ENCODE peak calls at places on chromosomes 3 and 15, in seven cellular contexts. X is sigmoid colon, V is stomach, Q is transverse colon, N is tibial nerve, O is esophagus squamous epithelium, C is lower leg skin. Z is an unnamed sample.

GRCh38 chr3:1578105-1578833 is 485.4 kb downstream of the CNTN6 start:
- DNase-seq in X (no peak), V (no peak), Q (no peak), N (no peak), O (no peak), C (no peak), Z (no peak)

GRCh38 chr3:168860028-168860427 is 764.3 kb upstream of the GOLIM4 start:
- DNase-seq in X (no peak), V (no peak), Q (no peak), N (no peak), O (no peak), C (no peak), Z (no peak)

GRCh38 chr3:189655617-189656016 is 24.4 kb downstream of the TP63 start:
- DNase-seq in X (no peak), V (no peak), Q (no peak), N (no peak), O (no peak), C (no peak), Z (no peak)

GRCh38 chr3:18355819-18356218 is 69.3 kb downstream of the SATB1 start:
- DNase-seq in X (no peak), V (no peak), Q (no peak), N (no peak), O (no peak), C (no peak), Z (no peak)

GRCh38 chr3:134143828-134144390 is 106.8 kb downstream of the RYK start:
- DNase-seq in X (no peak), V (no peak), Q (no peak), N (no peak), O (no peak), C (no peak), Z (no peak)

GRCh38 chr3:181711325-181712135 is at the start of gene SOX2:
- DNase-seq in X (peak; percentile 79), V (peak; percentile 92), Q (peak; percentile 48), N (peak; percentile 45), O (no peak), C (no peak), Z (peak; percentile 63)

GRCh38 chr3:29145370-29145769 is 135.5 kb upstream of the RBMS3 start:
- DNase-seq in X (no peak), V (no peak), Q (no peak), N (no peak), O (no peak), C (no peak), Z (no peak)

GRCh38 chr15:29765898-29766537 is 56.2 kb downstream of the TJP1 start:
- DNase-seq in X (no peak), V (no peak), Q (no peak), N (no peak), O (no peak), C (no peak), Z (no peak)

GRCh38 chr15:56886450-56886856 is 32.0 kb upstream of the TCF12 start:
- DNase-seq in X (no peak), V (no peak), Q (no peak), N (no peak), O (no peak), C (no peak), Z (no peak)

GRCh38 chr3:15681668-15682067 is 80.1 kb downstream of the BTD start:
- DNase-seq in X (no peak), V (no peak), Q (no peak), N (no peak), O (no peak), C (no peak), Z (no peak)

GRCh38 chr3:19202754-19203153 is 54.4 kb downstream of the KCNH8 start:
- DNase-seq in X (no peak), V (no peak), Q (no peak), N (no peak), O (no peak), C (no peak), Z (no peak)

GRCh38 chr3:39839504-39839903 is 30.1 kb downstream of the MYRIP start:
- DNase-seq in X (no peak), V (no peak), Q (no peak), N (no peak), O (no peak), C (no peak), Z (no peak)

GRCh38 chr15:98745179-98745578 is 96.8 kb downstream of the IGF1R start:
- DNase-seq in X (no peak), V (peak; percentile 37), Q (peak; percentile 63), N (no peak), O (no peak), C (no peak), Z (no peak)

GRCh38 chr3:168049366-168049974 is 46.3 kb downstream of the GOLIM4 start:
- DNase-seq in X (no peak), V (no peak), Q (no peak), N (no peak), O (no peak), C (no peak), Z (no peak)

GRCh38 chr3:53707222-53707621 is 139.0 kb downstream of the CHDH start:
- DNase-seq in X (no peak), V (no peak), Q (no peak), N (no peak), O (no peak), C (no peak), Z (no peak)

GRCh38 chr3:30289751-30290150 is 316.6 kb upstream of the TGFBR2 start:
- DNase-seq in X (no peak), V (no peak), Q (no peak), N (no peak), O (no peak), C (no peak), Z (no peak)

GRCh38 chr15:52796228-52796521 is 6.0 kb upstream of the ONECUT1 start:
- DNase-seq in X (no peak), V (no peak), Q (no peak), N (no peak), O (no peak), C (no peak), Z (no peak)

GRCh38 chr3:156711113-156711512 is 36.7 kb downstream of the TIPARP start:
- DNase-seq in X (no peak), V (no peak), Q (no peak), N (no peak), O (no peak), C (no peak), Z (no peak)

GRCh38 chr3:189133768-189134167 is 38.0 kb upstream of the TPRG1 start:
- DNase-seq in X (no peak), V (no peak), Q (no peak), N (no peak), O (no peak), C (no peak), Z (no peak)

GRCh38 chr3:171494457-171495109 is 34.4 kb upstream of the TNIK start:
- DNase-seq in X (no peak), V (no peak), Q (no peak), N (no peak), O (no peak), C (no peak), Z (no peak)

GRCh38 chr3:128353991-128354687 is 112.6 kb downstream of the DNAJB8 start:
- DNase-seq in X (peak; percentile 25), V (no peak), Q (no peak), N (no peak), O (no peak), C (no peak), Z (no peak)

GRCh38 chr15:90266061-90266431 is 574 bp downstream of the NGRN start:
- DNase-seq in X (peak; percentile 73), V (peak; percentile 28), Q (peak; percentile 40), N (no peak), O (no peak), C (no peak), Z (peak; percentile 75)

DNA sequence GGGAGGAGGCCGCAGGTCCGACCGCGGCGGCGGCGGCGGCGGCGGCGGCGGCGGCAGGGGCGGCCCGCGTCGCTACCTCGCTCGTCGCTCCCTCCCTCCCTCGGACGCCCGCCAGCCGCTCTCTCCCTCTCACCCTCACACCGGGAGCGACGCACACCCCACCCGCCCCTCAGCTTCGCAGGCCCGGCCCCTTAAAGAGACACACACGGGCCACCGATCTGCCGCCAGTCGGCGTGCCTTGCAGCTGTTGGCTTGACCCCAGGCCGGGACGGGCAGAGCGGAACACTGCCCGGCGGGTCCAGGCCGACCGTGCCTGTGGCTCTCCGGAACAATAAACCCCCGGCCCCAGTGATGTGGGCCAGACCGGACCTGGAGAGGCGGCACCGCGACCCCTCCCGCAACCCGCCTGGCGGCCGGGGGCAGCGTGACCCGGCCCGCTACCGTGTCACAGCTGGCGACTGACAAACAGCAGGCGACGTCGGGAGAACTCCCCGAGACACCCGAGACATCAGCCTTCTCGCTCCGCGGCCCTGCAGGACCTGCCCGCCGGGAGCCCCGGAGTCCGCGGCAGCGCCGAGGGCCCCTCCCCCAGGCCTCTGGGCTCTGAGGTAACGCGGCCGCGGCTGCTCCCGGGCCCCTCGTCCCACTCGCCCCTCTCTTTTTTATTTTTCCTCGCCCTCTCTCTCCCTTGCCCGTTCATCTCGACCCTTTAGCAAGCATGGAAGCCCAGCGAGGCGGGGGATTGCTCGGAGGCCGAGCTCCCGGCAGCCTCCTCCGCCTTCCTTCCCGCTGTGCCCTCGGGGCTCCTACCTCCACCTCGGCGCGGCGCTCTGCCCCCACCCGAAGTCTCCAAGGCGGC is at the start of gene SETD2:
- DNase-seq in X (peak; percentile 98), V (peak; percentile 95), Q (peak; percentile 94), N (peak; percentile 85), O (peak; percentile 61), C (peak; percentile 92), Z (peak; percentile 93)
- TF ChIP-seq POLR2A in X (peak; percentile 20), V (no peak), Q (peak; percentile 63), N (peak; percentile 54), O (no peak), C (no peak), Z (peak; percentile 45)

DNA sequence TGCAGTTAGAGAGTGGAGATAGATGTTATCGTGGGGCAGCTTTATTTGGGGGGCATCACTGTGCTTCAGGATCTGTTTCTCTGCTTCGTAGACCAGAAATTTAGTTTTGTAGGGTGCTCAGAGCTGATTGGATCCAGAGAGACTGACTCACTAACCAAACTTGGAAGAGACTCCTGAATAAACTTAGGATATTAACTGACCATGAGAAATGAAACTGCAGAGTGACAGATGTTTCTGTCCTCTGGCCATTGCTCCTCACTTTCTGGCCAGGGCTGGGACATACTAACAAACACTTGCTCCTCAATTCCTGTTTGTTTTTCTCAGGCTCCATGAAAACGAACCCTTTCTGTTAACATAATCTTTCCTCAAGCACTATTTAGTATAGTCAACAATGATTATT is 4.3 kb downstream of the ZNF592 start:
- DNase-seq in X (no peak), V (no peak), Q (no peak), N (no peak), O (no peak), C (no peak), Z (no peak)
- TF ChIP-seq POLR2A in X (no peak), V (no peak), Q (no peak), N (no peak), O (no peak), C (no peak), Z (no peak)

DNA sequence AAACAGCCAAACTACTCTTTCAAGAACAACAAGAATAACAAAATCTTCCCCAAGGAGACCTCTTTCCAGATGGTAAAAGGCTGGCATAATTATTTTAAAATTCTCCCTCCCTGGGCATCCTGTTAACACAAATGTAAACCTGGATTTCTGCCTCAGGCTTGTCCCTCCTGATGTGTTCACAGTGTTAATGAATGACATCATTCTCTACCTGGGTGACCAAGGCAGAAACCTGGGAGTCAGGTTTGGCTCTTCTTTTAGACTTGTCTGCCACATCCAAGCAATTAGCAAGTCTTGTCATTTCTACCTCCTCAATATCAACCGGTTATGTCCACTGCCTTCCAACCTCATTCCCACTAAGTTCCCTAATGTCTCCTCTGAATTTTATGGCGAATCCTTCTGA is 368.7 kb upstream of the TBL1XR1 start:
- DNase-seq in X (no peak), V (no peak), Q (no peak), N (no peak), O (no peak), C (no peak), Z (no peak)
- TF ChIP-seq POLR2A in X (no peak), V (no peak), Q (no peak), N (no peak), O (no peak), C (no peak), Z (no peak)

GRCh38 chr15:51737538-51738305 is at the start of gene LYSMD2:
- DNase-seq in X (peak; percentile 89), V (peak; percentile 78), Q (peak; percentile 79), N (peak; percentile 64), O (no peak), C (peak; percentile 62), Z (peak; percentile 78)
- TF ChIP-seq POLR2A in X (no peak), V (no peak), Q (peak; percentile 30), N (no peak), O (no peak), C (no peak), Z (peak; percentile 63)

Z was measured in erythroblast.